ENCODE peak calls at places on chromosomes 2 and 18, in four cellular contexts. One of them, this sample, is unnamed.

GRCh38 chr18:9082763-9083510 is 19.6 kb upstream of the NDUFV2 start:
- DNase-seq in gastrocnemius medialis: no peak
- DNase-seq in fibroblast of mammary gland: no peak
- DNase-seq in bronchial epithelial cell: no peak
- DNase-seq in this sample: no peak

GRCh38 chr2:46097714-46098480 is 199.3 kb upstream of the EPAS1 start:
- DNase-seq in gastrocnemius medialis: peak; percentile 34
- DNase-seq in bronchial epithelial cell: peak; percentile 94
- DNase-seq in fibroblast of mammary gland: peak; percentile 98
- DNase-seq in this sample: peak; percentile 31

GRCh38 chr2:105488198-105488757 is 89.4 kb upstream of the FHL2 start:
- DNase-seq in gastrocnemius medialis: peak; percentile 65
- DNase-seq in bronchial epithelial cell: no peak
- DNase-seq in fibroblast of mammary gland: no peak
- DNase-seq in this sample: no peak

GRCh38 chr2:33859191-33859590 is 260.1 kb upstream of the FAM98A start:
- DNase-seq in gastrocnemius medialis: no peak
- DNase-seq in fibroblast of mammary gland: no peak
- DNase-seq in bronchial epithelial cell: no peak
- DNase-seq in this sample: no peak

GRCh38 chr2:10720306-10720705 is 1.1 kb upstream of the ATP6V1C2 start:
- DNase-seq in bronchial epithelial cell: peak; percentile 76
- DNase-seq in gastrocnemius medialis: no peak
- DNase-seq in fibroblast of mammary gland: no peak
- DNase-seq in this sample: no peak

GRCh38 chr2:38875576-38876367 is at the start of the genes DHX57 and MORN2:
- DNase-seq in bronchial epithelial cell: peak; percentile 75
- DNase-seq in fibroblast of mammary gland: peak; percentile 72
- DNase-seq in gastrocnemius medialis: peak; percentile 82
- DNase-seq in this sample: peak; percentile 67

GRCh38 chr18:76562286-76562840 is 67.3 kb upstream of the ZNF516 start:
- DNase-seq in fibroblast of mammary gland: no peak
- DNase-seq in gastrocnemius medialis: no peak
- DNase-seq in bronchial epithelial cell: no peak
- DNase-seq in this sample: no peak

GRCh38 chr2:10772201-10772867 is 40.3 kb downstream of the PDIA6 start:
- DNase-seq in fibroblast of mammary gland: no peak
- DNase-seq in bronchial epithelial cell: no peak
- DNase-seq in gastrocnemius medialis: no peak
- DNase-seq in this sample: no peak

GRCh38 chr2:135969655-135970387 is 15.6 kb downstream of the DARS1 start:
- DNase-seq in fibroblast of mammary gland: no peak
- DNase-seq in gastrocnemius medialis: no peak
- DNase-seq in bronchial epithelial cell: no peak
- DNase-seq in this sample: no peak

GRCh38 chr2:120520454-120520853 is 174.5 kb downstream of the INHBB start:
- DNase-seq in gastrocnemius medialis: no peak
- DNase-seq in fibroblast of mammary gland: no peak
- DNase-seq in bronchial epithelial cell: no peak
- DNase-seq in this sample: no peak

GRCh38 chr2:18559531-18559930 is 922 bp downstream of the RDH14 start:
- DNase-seq in fibroblast of mammary gland: peak; percentile 16
- DNase-seq in gastrocnemius medialis: no peak
- DNase-seq in bronchial epithelial cell: no peak
- DNase-seq in this sample: no peak

GRCh38 chr2:46991985-46992384 is 76.4 kb upstream of the MCFD2 start:
- DNase-seq in gastrocnemius medialis: no peak
- DNase-seq in bronchial epithelial cell: no peak
- DNase-seq in fibroblast of mammary gland: no peak
- DNase-seq in this sample: no peak

GRCh38 chr2:236238756-236239155 is 25.4 kb downstream of the ASB18 start:
- DNase-seq in gastrocnemius medialis: no peak
- DNase-seq in bronchial epithelial cell: no peak
- DNase-seq in fibroblast of mammary gland: no peak
- DNase-seq in this sample: no peak

GRCh38 chr2:167692191-167692590 is 555.2 kb downstream of the STK39 start:
- DNase-seq in fibroblast of mammary gland: peak; percentile 30
- DNase-seq in bronchial epithelial cell: peak; percentile 66
- DNase-seq in gastrocnemius medialis: no peak
- DNase-seq in this sample: no peak

GRCh38 chr2:167686691-167687090 is 560.7 kb downstream of the STK39 start:
- DNase-seq in fibroblast of mammary gland: no peak
- DNase-seq in gastrocnemius medialis: no peak
- DNase-seq in bronchial epithelial cell: peak; percentile 14
- DNase-seq in this sample: no peak

GRCh38 chr2:167689444-167689843 is 558.0 kb downstream of the STK39 start:
- DNase-seq in bronchial epithelial cell: peak; percentile 4
- DNase-seq in fibroblast of mammary gland: peak; percentile 6
- DNase-seq in gastrocnemius medialis: peak; percentile 60
- DNase-seq in this sample: no peak
- TF ChIP-seq CTCF in bronchial epithelial cell: peak; percentile 14
- TF ChIP-seq CTCF in fibroblast of mammary gland: peak; percentile 14
- TF ChIP-seq CTCF in gastrocnemius medialis: peak; percentile 32
- TF ChIP-seq CTCF in this sample: no peak

GRCh38 chr2:66607152-66607551 is 172.2 kb downstream of the MEIS1 start:
- DNase-seq in bronchial epithelial cell: no peak
- DNase-seq in fibroblast of mammary gland: no peak
- DNase-seq in gastrocnemius medialis: no peak
- DNase-seq in this sample: no peak
- TF ChIP-seq CTCF in bronchial epithelial cell: peak; percentile 1
- TF ChIP-seq CTCF in fibroblast of mammary gland: no peak
- TF ChIP-seq CTCF in gastrocnemius medialis: no peak
- TF ChIP-seq CTCF in this sample: no peak

GRCh38 chr2:4992226-4992625 is 700.0 kb upstream of the SOX11 start:
- DNase-seq in bronchial epithelial cell: no peak
- DNase-seq in gastrocnemius medialis: no peak
- DNase-seq in fibroblast of mammary gland: no peak
- DNase-seq in this sample: no peak
- TF ChIP-seq CTCF in bronchial epithelial cell: no peak
- TF ChIP-seq CTCF in gastrocnemius medialis: peak; percentile 35
- TF ChIP-seq CTCF in fibroblast of mammary gland: no peak
- TF ChIP-seq CTCF in this sample: no peak

GRCh38 chr2:15943378-15943851 is 3.1 kb downstream of the MYCN start:
- DNase-seq in bronchial epithelial cell: no peak
- DNase-seq in gastrocnemius medialis: no peak
- DNase-seq in fibroblast of mammary gland: no peak
- DNase-seq in this sample: no peak
- TF ChIP-seq CTCF in bronchial epithelial cell: peak; percentile 38
- TF ChIP-seq CTCF in gastrocnemius medialis: no peak
- TF ChIP-seq CTCF in fibroblast of mammary gland: no peak
- TF ChIP-seq CTCF in this sample: no peak

GRCh38 chr2:170779304-170779703 is 9.1 kb downstream of the ERICH2 start:
- DNase-seq in bronchial epithelial cell: no peak
- DNase-seq in fibroblast of mammary gland: no peak
- DNase-seq in gastrocnemius medialis: no peak
- DNase-seq in this sample: no peak

GRCh38 chr2:170778900-170779299 is 8.7 kb downstream of the ERICH2 start:
- DNase-seq in gastrocnemius medialis: no peak
- DNase-seq in fibroblast of mammary gland: no peak
- DNase-seq in bronchial epithelial cell: no peak
- DNase-seq in this sample: no peak

GRCh38 chr2:170782673-170783072 is 12.5 kb downstream of the ERICH2 start:
- DNase-seq in fibroblast of mammary gland: no peak
- DNase-seq in gastrocnemius medialis: no peak
- DNase-seq in bronchial epithelial cell: no peak
- DNase-seq in this sample: no peak

DNA sequence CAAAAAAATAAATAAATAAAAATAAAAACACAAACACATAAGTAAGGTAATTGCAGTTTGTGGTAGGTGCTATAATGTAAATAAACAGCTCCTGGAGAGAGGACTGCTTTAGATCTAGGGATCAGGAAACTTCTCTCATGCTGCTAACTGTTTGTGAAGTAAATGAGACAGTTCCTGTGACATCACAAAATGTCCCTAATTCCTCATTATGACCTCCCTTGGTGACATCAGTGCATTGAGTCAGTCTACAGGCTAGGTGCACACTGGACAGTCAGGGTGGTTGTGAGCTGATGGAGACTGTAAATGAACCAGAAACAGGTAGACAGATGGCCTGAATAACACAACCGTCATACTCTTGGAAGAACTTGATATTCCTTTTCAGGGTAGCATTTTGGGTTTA is 13.4 kb downstream of the ERICH2 start:
- DNase-seq in bronchial epithelial cell: no peak
- DNase-seq in fibroblast of mammary gland: no peak
- DNase-seq in gastrocnemius medialis: no peak
- DNase-seq in this sample: no peak
- TF ChIP-seq CTCF in bronchial epithelial cell: no peak
- TF ChIP-seq CTCF in fibroblast of mammary gland: no peak
- TF ChIP-seq CTCF in gastrocnemius medialis: no peak
- TF ChIP-seq CTCF in this sample: no peak

GRCh38 chr2:172848549-172848948 is 112.9 kb downstream of the RAPGEF4 start:
- DNase-seq in fibroblast of mammary gland: no peak
- DNase-seq in gastrocnemius medialis: no peak
- DNase-seq in bronchial epithelial cell: no peak
- DNase-seq in this sample: no peak
- TF ChIP-seq CTCF in fibroblast of mammary gland: no peak
- TF ChIP-seq CTCF in gastrocnemius medialis: no peak
- TF ChIP-seq CTCF in bronchial epithelial cell: no peak
- TF ChIP-seq CTCF in this sample: no peak

GRCh38 chr2:157751462-157752058 is 122.9 kb upstream of the ACVR1C start:
- DNase-seq in bronchial epithelial cell: peak; percentile 40
- DNase-seq in fibroblast of mammary gland: peak; percentile 40
- DNase-seq in gastrocnemius medialis: no peak
- DNase-seq in this sample: no peak
- TF ChIP-seq CTCF in bronchial epithelial cell: no peak
- TF ChIP-seq CTCF in fibroblast of mammary gland: no peak
- TF ChIP-seq CTCF in gastrocnemius medialis: no peak
- TF ChIP-seq CTCF in this sample: no peak

GRCh38 chr18:75247041-75247551 is 36.5 kb downstream of the TSHZ1 start:
- DNase-seq in gastrocnemius medialis: no peak
- DNase-seq in fibroblast of mammary gland: peak; percentile 80
- DNase-seq in bronchial epithelial cell: no peak
- DNase-seq in this sample: no peak
- TF ChIP-seq CTCF in gastrocnemius medialis: no peak
- TF ChIP-seq CTCF in fibroblast of mammary gland: no peak
- TF ChIP-seq CTCF in bronchial epithelial cell: no peak
- TF ChIP-seq CTCF in this sample: no peak

DNA sequence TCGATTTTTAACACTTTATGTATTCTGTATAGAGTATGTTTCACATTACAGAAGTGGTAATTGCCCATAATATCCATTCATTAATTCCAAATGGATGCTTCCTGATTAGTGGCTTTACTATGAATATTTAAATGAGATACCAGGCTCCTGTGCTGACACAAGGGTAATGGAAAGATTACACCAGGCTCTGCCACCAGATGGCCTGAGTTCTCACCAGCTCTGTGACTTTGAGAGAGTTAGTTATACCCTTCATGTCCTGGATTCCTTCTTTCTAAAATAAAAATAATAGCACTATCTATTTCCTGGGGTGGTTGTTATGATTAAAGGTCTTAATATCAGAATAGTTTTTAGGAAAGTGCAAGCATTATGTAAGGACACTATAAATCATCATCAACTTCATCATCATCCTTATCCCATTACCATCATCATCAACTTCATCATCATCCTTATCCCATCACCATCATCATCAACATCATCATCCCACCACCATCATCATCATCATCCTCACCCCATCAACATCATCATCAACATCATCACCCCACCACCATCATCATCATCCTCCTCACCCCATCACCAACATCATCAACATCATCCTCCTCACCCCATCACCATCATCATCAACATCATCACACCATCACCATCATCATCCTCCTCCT is 151.8 kb downstream of the DNER start:
- DNase-seq in fibroblast of mammary gland: no peak
- DNase-seq in gastrocnemius medialis: no peak
- DNase-seq in bronchial epithelial cell: no peak
- DNase-seq in this sample: no peak
- TF ChIP-seq CTCF in fibroblast of mammary gland: no peak
- TF ChIP-seq CTCF in gastrocnemius medialis: no peak
- TF ChIP-seq CTCF in bronchial epithelial cell: no peak
- TF ChIP-seq CTCF in this sample: no peak

DNA sequence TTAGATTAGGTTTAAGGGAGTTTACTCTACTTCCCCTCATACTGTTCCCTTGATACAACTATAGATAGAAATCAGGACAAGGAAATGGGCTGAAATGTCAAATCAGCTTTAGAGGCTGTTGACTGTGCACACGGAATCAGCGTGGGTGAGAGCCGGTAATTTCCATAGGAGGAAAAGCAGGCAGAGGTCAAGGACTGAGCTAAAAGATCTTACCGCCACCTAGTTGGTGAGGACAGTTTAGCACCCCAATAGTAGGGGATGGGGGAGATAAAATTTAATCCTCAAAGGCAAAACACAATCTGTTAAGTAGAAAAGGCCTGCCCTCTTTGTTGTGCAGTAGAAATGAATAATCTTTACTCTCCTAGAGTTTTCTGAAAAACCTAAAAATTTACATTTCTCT is 1154.5 kb upstream of the CHAC2 start:
- DNase-seq in bronchial epithelial cell: peak; percentile 1
- DNase-seq in gastrocnemius medialis: no peak
- DNase-seq in fibroblast of mammary gland: no peak
- DNase-seq in this sample: no peak
- TF ChIP-seq CTCF in bronchial epithelial cell: peak; percentile 3
- TF ChIP-seq CTCF in gastrocnemius medialis: no peak
- TF ChIP-seq CTCF in fibroblast of mammary gland: no peak
- TF ChIP-seq CTCF in this sample: no peak